ENCODE peak calls at places on chromosomes 7 and 10, in nine cellular contexts. X is hepatocyte, J is MM.1S, Y is A549, Q is IMR-90, T is mammary epithelial cell, C is neural progenitor cell, K is GM23338, S is OCI-LY7. O is an unnamed sample.

GRCh38 chr7:7044806-7045205 is 137.5 kb upstream of the C1GALT1 start:
- DNase-seq in X (no peak), J (no peak), Y (no peak), Q (no peak), T (no peak), C (no peak), K (no peak), S (no peak), O (no peak)

GRCh38 chr10:72171175-72171630 is 44.6 kb upstream of the ANAPC16 start:
- DNase-seq in X (peak; percentile 76), J (no peak), Y (peak; percentile 97), Q (peak; percentile 68), T (peak; percentile 94), C (no peak), K (no peak), S (no peak), O (peak; percentile 91)

GRCh38 chr7:137975223-137975622 is 26.7 kb downstream of the CREB3L2 start:
- DNase-seq in X (no peak), J (no peak), Y (no peak), Q (peak; percentile 85), T (no peak), C (peak; percentile 62), K (no peak), S (no peak), O (no peak)

GRCh38 chr10:77553966-77554365 is 83.6 kb downstream of the KCNMA1 start:
- DNase-seq in X (no peak), J (no peak), Y (no peak), Q (no peak), T (peak; percentile 46), C (no peak), K (no peak), S (no peak), O (no peak)

GRCh38 chr10:28946479-28946878 is 269.2 kb downstream of the BAMBI start:
- DNase-seq in X (no peak), J (no peak), Y (no peak), Q (peak; percentile 79), T (no peak), C (no peak), K (no peak), S (no peak), O (no peak)

GRCh38 chr10:114974625-114975421 is 36.8 kb downstream of the TRUB1 start:
- DNase-seq in X (no peak), J (no peak), Y (no peak), Q (no peak), T (no peak), C (no peak), K (no peak), S (no peak), O (no peak)

GRCh38 chr7:89687266-89687665 is 467.0 kb upstream of the STEAP1 start:
- DNase-seq in X (no peak), J (no peak), Y (no peak), Q (no peak), T (no peak), C (no peak), K (no peak), S (no peak), O (no peak)

GRCh38 chr7:28804990-28805389 is 153.1 kb downstream of the TRIL start:
- DNase-seq in X (no peak), J (no peak), Y (peak; percentile 19), Q (peak; percentile 90), T (peak; percentile 78), C (no peak), K (no peak), S (no peak), O (no peak)

GRCh38 chr7:105229641-105230040 is 159.1 kb downstream of the SRPK2 start:
- DNase-seq in X (no peak), J (no peak), Y (no peak), Q (peak; percentile 23), T (peak; percentile 46), C (no peak), K (no peak), S (no peak), O (no peak)

GRCh38 chr7:105222953-105223352 is 165.8 kb downstream of the SRPK2 start:
- DNase-seq in X (no peak), J (no peak), Y (no peak), Q (no peak), T (no peak), C (no peak), K (no peak), S (no peak), O (no peak)

GRCh38 chr7:105227391-105227790 is 161.3 kb downstream of the SRPK2 start:
- DNase-seq in X (no peak), J (no peak), Y (no peak), Q (no peak), T (no peak), C (no peak), K (no peak), S (no peak), O (no peak)

GRCh38 chr7:105228555-105228954 is 160.2 kb downstream of the SRPK2 start:
- DNase-seq in X (no peak), J (no peak), Y (no peak), Q (no peak), T (no peak), C (peak; percentile 26), K (peak; percentile 81), S (no peak), O (peak; percentile 73)

DNA sequence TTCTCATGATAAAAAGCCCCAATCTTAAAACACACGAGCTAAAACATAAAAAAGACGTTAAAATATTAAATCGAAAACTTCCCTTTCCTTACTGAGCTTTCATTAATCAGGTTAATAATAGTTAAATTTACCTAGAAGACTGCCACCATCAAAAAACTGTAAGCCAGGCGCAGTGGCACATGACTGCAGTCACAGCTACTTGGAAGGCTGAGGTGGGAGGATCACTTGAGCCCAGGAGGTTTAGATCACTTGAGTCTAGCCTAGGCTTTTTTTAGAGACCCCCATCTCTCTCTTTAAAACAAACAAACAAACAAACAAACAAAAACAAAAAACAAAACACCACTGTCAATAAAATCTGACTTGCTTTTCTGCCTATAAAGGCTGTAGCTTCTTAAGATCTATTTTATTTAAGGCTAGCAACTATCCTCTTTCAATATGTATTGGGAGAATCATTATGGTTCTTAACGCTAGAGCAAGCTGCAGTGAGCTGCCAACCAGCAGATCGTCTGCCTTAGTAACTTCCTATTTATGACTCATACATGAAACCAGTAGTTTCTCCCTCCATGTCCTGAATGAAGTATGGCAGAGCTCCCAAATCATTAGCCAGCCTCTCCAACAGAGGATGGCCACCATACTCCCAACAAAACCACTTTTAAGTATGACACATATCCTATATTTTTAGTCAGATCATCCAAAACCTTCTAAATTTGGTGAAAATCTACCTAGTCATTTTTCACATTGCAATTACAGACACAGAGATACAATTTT is 163.7 kb downstream of the SRPK2 start:
- DNase-seq in X (peak; percentile 20), J (peak; percentile 56), Y (peak; percentile 75), Q (peak; percentile 95), T (peak; percentile 91), C (no peak), K (no peak), S (peak; percentile 7), O (peak; percentile 72)
- H3K4me2 ChIP-seq in X (no peak overlapping the region), J (peak overlapping the region; percentile 51), Y (peak overlapping the region; percentile 61), Q (no peak overlapping the region), T (peak overlapping the region; percentile 81), C (no peak overlapping the region), K (no peak overlapping the region), S (no peak overlapping the region), O (no peak overlapping the region)

DNA sequence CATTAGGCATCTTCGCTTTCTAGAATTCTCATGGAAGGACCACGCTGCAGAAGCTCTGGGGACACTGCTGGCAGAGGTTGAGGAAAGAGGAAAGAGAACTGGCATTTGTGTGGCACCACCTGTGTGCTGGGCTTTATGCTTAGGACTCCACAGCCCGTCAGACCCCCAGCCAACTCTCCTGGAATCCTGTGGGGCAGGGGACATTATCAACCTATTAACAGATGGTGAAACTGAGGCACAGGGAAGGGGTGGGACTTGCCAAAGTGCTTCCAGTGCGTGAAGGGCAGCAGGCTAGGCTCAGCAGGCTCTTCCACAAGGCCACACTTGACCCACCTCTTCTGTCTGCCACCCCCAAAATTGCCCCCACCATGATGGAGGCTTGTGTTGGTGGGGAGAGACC is 46.8 kb downstream of the ZCCHC24 start:
- DNase-seq in X (no peak), J (no peak), Y (no peak), Q (no peak), T (no peak), C (no peak), K (no peak), S (no peak), O (no peak)
- H3K4me2 ChIP-seq in X (peak overlapping the region; percentile 44), J (no peak overlapping the region), Y (no peak overlapping the region), Q (peak overlapping the region; percentile 18), T (no peak overlapping the region), C (no peak overlapping the region), K (peak overlapping the region; percentile 68), S (no peak overlapping the region), O (no peak overlapping the region)

DNA sequence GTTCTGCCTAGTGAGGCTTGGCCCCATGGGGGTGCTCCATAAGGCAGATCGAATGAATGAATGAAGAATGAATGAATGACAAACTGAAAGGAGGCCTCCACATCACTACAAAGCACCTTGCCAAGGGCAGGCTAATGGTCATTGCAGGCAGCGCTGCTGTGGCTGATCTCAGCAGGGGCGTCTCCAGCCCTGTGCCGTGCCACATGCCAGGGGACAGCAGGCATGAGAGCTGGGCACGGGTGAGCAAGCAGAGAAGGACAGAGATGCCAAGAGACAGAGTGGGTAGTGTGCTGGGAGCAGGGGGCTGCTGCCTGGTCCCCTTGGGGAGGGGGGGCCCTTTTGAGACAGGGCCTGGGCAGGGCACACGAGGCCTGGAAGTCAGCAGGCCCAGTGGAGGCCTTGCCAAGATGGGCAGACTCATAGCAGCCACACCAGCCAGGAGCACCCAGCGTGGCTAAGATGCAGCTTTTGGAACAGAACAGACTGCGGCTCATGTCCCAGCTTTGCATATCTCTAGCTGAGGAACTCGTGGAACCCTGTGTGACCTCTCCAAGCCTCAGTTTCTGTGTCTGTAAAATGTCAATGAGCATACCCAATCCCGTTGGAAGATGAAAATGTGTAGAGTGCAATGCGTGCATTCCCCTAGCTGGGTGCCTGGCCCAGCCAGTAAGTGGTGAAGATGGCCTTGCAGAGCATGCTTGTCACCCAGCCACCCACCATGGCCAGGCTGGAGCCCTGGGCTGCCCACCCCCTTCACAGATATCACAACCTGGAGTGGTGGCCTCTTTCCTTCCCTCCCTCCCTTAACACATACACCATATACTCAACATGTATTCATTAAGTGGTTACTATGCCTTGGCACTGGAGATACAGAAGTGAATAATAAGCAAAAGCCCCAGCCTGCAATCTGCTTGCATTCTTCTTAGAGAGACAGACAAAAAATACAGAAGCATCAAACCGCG is 61.1 kb upstream of the LRRC18 start:
- DNase-seq in X (no peak), J (no peak), Y (no peak), Q (no peak), T (no peak), C (no peak), K (no peak), S (no peak), O (no peak)
- H3K4me2 ChIP-seq in X (no peak overlapping the region), J (no peak overlapping the region), Y (no peak overlapping the region), Q (no peak overlapping the region), T (no peak overlapping the region), C (no peak overlapping the region), K (no peak overlapping the region), S (no peak overlapping the region), O (no peak overlapping the region)

GRCh38 chr10:45416603-45417002 is 42.6 kb downstream of the ALOX5 start:
- DNase-seq in X (no peak), J (no peak), Y (no peak), Q (no peak), T (no peak), C (no peak), K (no peak), S (no peak), O (no peak)

GRCh38 chr10:45419673-45420020 is 45.6 kb downstream of the ALOX5 start:
- DNase-seq in X (no peak), J (no peak), Y (no peak), Q (no peak), T (no peak), C (no peak), K (no peak), S (no peak), O (no peak)

GRCh38 chr10:45418417-45418858 is 44.4 kb downstream of the ALOX5 start:
- DNase-seq in X (no peak), J (no peak), Y (no peak), Q (no peak), T (no peak), C (no peak), K (no peak), S (no peak), O (no peak)

GRCh38 chr10:45418859-45419672 is 45.0 kb downstream of the ALOX5 start:
- DNase-seq in X (peak; percentile 76), J (peak; percentile 83), Y (no peak), Q (peak; percentile 10), T (peak; percentile 4), C (peak; percentile 82), K (peak; percentile 79), S (no peak), O (peak; percentile 89)

DNA sequence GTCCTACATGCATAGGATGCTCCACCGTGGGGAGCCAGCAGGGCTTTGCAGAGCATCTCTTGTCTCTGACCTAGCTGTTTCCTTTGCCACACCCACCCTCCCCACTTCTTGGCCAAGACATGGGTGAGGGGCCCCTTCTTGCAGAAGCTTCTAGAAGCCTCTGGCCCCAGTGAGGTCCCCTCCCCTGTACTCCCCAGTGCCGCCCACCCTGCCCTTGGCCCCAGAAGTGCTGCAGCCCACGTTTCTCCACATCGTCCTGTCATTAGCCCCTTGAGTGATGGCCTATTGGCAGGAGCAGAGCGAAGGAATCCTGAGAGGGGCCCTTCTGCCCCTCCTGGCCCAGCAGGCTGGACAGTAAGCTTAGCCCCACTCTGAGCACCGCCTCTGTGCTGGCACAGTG is 43.7 kb downstream of the ALOX5 start:
- DNase-seq in X (no peak), J (no peak), Y (no peak), Q (no peak), T (no peak), C (no peak), K (no peak), S (no peak), O (no peak)
- H3K4me2 ChIP-seq in X (no peak overlapping the region), J (no peak overlapping the region), Y (no peak overlapping the region), Q (no peak overlapping the region), T (no peak overlapping the region), C (no peak overlapping the region), K (no peak overlapping the region), S (no peak overlapping the region), O (no peak overlapping the region)